ENCODE peak calls at places on chromosomes 4 and X, in five cellular contexts. C is fibroblast of lung, R is body of pancreas, A is hepatocyte, X is tibial artery. D is an unnamed sample.

GRCh38 chr4:5511791-5512190 is 196.6 kb downstream of the EVC2 start:
- DNase-seq in C (peak; percentile 48), R (no peak), A (no peak), X (no peak), D (peak; percentile 46)

GRCh38 chrX:41981481-41982013 is 58.2 kb upstream of the CASK start:
- DNase-seq in C (no peak), R (no peak), X (no peak), A (no peak), D (no peak)

GRCh38 chr4:169619518-169619957 is 840 bp upstream of the CLCN3 start:
- DNase-seq in R (peak; percentile 79), C (peak; percentile 64), X (no peak), A (peak; percentile 82), D (peak; percentile 77)

GRCh38 chr4:15007201-15007600 is 4.9 kb downstream of the CPEB2 start:
- DNase-seq in R (no peak), A (no peak), X (no peak), C (no peak), D (no peak)

GRCh38 chrX:149949743-149950436 is 11.6 kb upstream of the EOLA2 start:
- DNase-seq in C (no peak), R (no peak), A (no peak), X (no peak), D (no peak)

GRCh38 chr4:88143504-88143903 is 14.9 kb downstream of the ABCG2 start:
- DNase-seq in A (peak; percentile 54), C (peak; percentile 18), R (no peak), X (no peak), D (peak; percentile 99)

GRCh38 chrX:123093792-123094191 is 90.3 kb upstream of the GRIA3 start:
- DNase-seq in A (no peak), R (no peak), C (no peak), X (no peak), D (no peak)

GRCh38 chr4:155603360-155603891 is 63.2 kb upstream of the GUCY1A1 start:
- DNase-seq in C (no peak), R (no peak), X (no peak), A (no peak), D (peak; percentile 55)

GRCh38 chr4:119510750-119511149 is 117.9 kb downstream of the PDE5A start:
- DNase-seq in C (peak; percentile 63), A (no peak), R (no peak), X (no peak), D (no peak)

DNA sequence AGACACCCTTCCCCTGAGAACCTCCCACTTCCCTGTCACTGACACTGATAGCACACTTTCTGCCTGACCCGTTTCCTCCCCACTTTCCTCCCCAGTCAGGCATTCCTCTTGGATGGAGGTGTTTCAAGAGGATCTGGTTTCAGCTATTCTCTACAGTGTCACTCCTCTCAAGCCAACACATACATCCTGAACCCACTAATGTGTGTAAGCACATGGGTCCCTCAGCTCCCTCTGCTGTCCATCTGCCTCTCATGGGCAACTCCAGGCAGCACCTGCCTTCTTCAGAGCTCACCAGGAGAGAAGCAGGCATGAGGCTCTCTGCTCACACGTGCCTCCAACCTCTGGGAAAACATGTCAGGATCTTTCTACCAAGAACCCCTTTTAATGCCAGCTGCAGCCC is 207.6 kb downstream of the NAF1 start:
- DNase-seq in C (no peak), A (peak; percentile 34), R (no peak), X (no peak), D (no peak)
- TF ChIP-seq CTCF in C (no peak), A (peak; percentile 29), R (no peak), X (no peak), D (peak; percentile 20)

GRCh38 chrX:47644557-47645091 is 5.7 kb downstream of the ELK1 start:
- DNase-seq in C (peak; percentile 45), R (no peak), X (no peak), A (peak; percentile 42), D (no peak)

GRCh38 chrX:47648376-47648775 is 2.0 kb downstream of the ELK1 start:
- DNase-seq in X (no peak), C (no peak), A (no peak), R (no peak), D (no peak)

GRCh38 chrX:47646636-47647035 is 3.7 kb downstream of the ELK1 start:
- DNase-seq in C (no peak), R (no peak), X (no peak), A (no peak), D (no peak)

GRCh38 chrX:47643926-47644325 is 6.4 kb downstream of the ELK1 start:
- DNase-seq in A (no peak), R (no peak), C (peak; percentile 63), X (no peak), D (no peak)

DNA sequence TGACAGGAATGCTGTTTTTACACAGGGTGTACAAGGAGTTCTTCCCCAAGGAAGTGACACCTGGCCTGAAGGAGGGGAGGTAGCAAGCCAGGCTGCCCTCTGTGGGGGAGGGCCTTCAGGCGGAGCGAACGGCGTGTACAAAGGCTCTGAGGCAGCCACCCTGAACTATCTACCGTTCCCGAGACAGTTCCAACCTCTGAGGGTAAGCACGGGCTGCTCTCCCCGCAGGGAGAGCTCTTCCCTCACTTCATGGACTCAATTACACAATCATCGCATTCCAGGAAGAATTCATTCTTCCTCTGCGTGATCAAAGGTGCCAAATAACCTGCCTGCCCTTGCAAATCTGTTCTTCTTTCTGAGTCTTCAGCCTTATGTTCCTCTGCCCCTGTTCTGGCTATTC is 4.8 kb downstream of the ELK1 start:
- DNase-seq in C (no peak), X (no peak), A (no peak), R (no peak), D (no peak)
- H3K36me3 ChIP-seq in C (peaks cover 4% of the 10 kb centered on the region), X (peaks cover 8% of the 10 kb centered on the region), A (no peaks in the 10 kb centered on the region), R (no peaks in the 10 kb centered on the region), D (no peaks in the 10 kb centered on the region)

GRCh38 chrX:19990519-19991349 is at the start of gene BCLAF3:
- DNase-seq in C (peak; percentile 83), X (peak; percentile 84), A (peak; percentile 94), R (peak; percentile 89), D (peak; percentile 53)
- TF ChIP-seq CTCF in C (peak; percentile 50), X (peak; percentile 76), A (peak; percentile 81), R (peak; percentile 88), D (peak; percentile 71)

DNA sequence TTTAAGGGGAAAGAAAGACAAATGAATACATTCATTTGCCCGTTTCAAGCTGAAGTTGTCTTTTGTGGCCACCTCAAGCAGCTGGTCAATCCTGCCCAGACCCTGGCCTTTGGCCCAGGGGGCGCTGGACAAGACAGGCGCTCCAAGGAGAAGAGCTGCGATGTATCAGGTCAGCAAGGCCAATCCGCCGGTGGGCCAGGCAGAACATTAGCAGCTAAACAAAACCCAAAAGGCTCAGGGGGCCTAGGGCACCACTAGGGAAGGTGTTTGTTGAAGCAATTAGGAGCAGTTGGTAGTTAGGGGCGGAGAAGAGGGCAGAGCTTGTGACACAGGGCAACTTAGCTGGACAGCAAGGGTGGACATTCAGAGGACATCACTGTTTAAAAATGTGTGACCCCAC is 60.8 kb upstream of the TMEM33 start:
- DNase-seq in R (no peak), A (no peak), X (no peak), C (no peak), D (no peak)
- H3K36me3 ChIP-seq in R (no peaks in the 10 kb centered on the region), A (no peaks in the 10 kb centered on the region), X (no peaks in the 10 kb centered on the region), C (no peaks in the 10 kb centered on the region), D (no peaks in the 10 kb centered on the region)

DNA sequence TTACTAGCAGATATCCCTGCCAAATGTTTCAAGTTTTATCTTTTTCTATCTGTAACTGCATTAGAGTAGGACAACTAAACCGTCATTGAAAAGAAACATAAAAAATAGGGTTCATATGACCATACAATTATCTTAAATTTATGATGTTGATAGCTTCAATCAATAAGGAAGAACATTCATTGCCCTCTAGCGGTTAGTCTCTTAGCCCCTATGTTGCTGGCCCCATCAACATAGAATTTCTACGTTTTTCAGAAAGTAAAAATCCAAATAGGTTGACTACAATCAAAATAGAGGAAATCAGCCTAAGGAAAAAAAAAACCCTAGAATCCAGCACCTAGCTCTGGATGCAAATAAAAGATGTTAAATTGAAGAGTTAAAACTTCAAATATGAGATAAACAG is 225.1 kb upstream of the ITM2A start:
- DNase-seq in A (no peak), R (no peak), C (no peak), X (no peak), D (no peak)
- TF ChIP-seq CTCF in A (no peak), R (no peak), C (no peak), X (no peak), D (no peak)

DNA sequence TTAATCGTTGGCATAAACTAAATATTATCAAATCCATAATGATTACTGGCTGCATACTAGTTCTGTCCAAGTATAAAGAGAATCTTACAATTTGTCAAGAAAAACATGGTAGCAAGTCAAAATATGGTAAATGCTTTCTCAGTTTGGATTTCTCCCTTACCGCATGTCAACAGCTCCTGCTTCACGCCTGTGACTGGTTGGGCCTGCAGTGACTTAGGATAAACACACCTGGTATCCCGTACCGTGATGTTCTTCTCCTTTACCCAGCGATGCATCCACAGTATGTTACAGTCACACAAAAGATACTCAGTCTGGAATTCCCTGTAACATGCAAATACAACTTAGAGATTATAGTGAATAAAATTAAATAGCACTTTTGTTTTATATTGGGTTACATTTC is 71.1 kb downstream of the ADGRA3 start:
- DNase-seq in A (no peak), X (no peak), R (no peak), C (no peak), D (no peak)
- H3K36me3 ChIP-seq in A (no peaks in the 10 kb centered on the region), X (peaks cover 22% of the 10 kb centered on the region), R (no peaks in the 10 kb centered on the region), C (no peaks in the 10 kb centered on the region), D (peaks cover 6% of the 10 kb centered on the region)

DNA sequence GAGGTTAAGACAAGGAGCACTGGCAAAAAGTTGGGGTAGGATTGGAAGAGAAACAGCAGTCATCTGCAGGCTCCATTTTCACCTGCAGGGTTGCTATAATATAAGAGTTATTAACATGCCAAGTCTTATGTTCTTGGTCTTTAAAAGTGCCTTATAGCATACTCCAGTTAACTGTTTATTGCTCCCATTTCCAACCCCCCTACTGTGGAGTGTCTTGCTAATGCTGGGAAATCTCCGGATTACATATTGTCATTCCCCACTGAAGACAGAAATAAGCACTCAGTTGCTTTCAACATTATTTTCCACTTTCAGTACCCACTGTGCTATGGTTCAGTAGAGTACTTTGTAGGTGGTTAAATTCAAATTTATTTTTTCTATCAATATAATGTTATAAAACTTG is 1014.3 kb downstream of the RPA4 start:
- DNase-seq in A (no peak), X (no peak), C (no peak), R (no peak), D (no peak)
- TF ChIP-seq CTCF in A (no peak), X (no peak), C (no peak), R (no peak), D (no peak)